ENCODE peak calls at places on chromosomes 4 and X, in five cellular contexts. One of them, this sample, is unnamed.

GRCh38 chr4:955931-956381 is 17.4 kb downstream of the DGKQ start:
- DNase-seq in stimulated activated CD8-positive, alpha-beta memory T cell treated with anti-CD3 and anti-CD28 coated beads, Interleukin-15, amount 100 ng/mL, for 1 hour: no peak
- DNase-seq in choroid plexus epithelial cell: no peak
- DNase-seq in activated T-helper 1 cell treated with Interleukin-2 at 50 U/mL for 16 hours: no peak
- DNase-seq in activated effector memory CD4-positive, alpha-beta T cell treated with anti-CD3 and anti-CD28 coated beads, Interleukin-2, amount 50 U/mL, for 16 hours: peak
- DNase-seq in this sample: no peak

GRCh38 chrX:153735274-153735673 is 10.6 kb downstream of the ABCD1 start:
- DNase-seq in stimulated activated CD8-positive, alpha-beta memory T cell treated with anti-CD3 and anti-CD28 coated beads, Interleukin-15, amount 100 ng/mL, for 1 hour: no peak
- DNase-seq in choroid plexus epithelial cell: peak
- DNase-seq in activated T-helper 1 cell treated with Interleukin-2 at 50 U/mL for 16 hours: no peak
- DNase-seq in activated effector memory CD4-positive, alpha-beta T cell treated with anti-CD3 and anti-CD28 coated beads, Interleukin-2, amount 50 U/mL, for 16 hours: no peak
- DNase-seq in this sample: no peak

GRCh38 chr4:136818811-136819210 is 713.5 kb downstream of the PCDH18 start:
- DNase-seq in stimulated activated CD8-positive, alpha-beta memory T cell treated with anti-CD3 and anti-CD28 coated beads, Interleukin-15, amount 100 ng/mL, for 1 hour: no peak
- DNase-seq in choroid plexus epithelial cell: peak
- DNase-seq in activated T-helper 1 cell treated with Interleukin-2 at 50 U/mL for 16 hours: no peak
- DNase-seq in activated effector memory CD4-positive, alpha-beta T cell treated with anti-CD3 and anti-CD28 coated beads, Interleukin-2, amount 50 U/mL, for 16 hours: no peak
- DNase-seq in this sample: no peak

GRCh38 chr4:140343303-140343702 is 30.1 kb upstream of the SCOC start:
- DNase-seq in stimulated activated CD8-positive, alpha-beta memory T cell treated with anti-CD3 and anti-CD28 coated beads, Interleukin-15, amount 100 ng/mL, for 1 hour: no peak
- DNase-seq in choroid plexus epithelial cell: peak
- DNase-seq in activated T-helper 1 cell treated with Interleukin-2 at 50 U/mL for 16 hours: no peak
- DNase-seq in activated effector memory CD4-positive, alpha-beta T cell treated with anti-CD3 and anti-CD28 coated beads, Interleukin-2, amount 50 U/mL, for 16 hours: no peak
- DNase-seq in this sample: no peak

GRCh38 chr4:7539659-7540058 is 104.9 kb upstream of the PSAPL1 start:
- DNase-seq in stimulated activated CD8-positive, alpha-beta memory T cell treated with anti-CD3 and anti-CD28 coated beads, Interleukin-15, amount 100 ng/mL, for 1 hour: no peak
- DNase-seq in choroid plexus epithelial cell: peak
- DNase-seq in activated T-helper 1 cell treated with Interleukin-2 at 50 U/mL for 16 hours: peak
- DNase-seq in activated effector memory CD4-positive, alpha-beta T cell treated with anti-CD3 and anti-CD28 coated beads, Interleukin-2, amount 50 U/mL, for 16 hours: peak
- DNase-seq in this sample: peak

GRCh38 chrX:85592980-85593379 is 213.5 kb upstream of the POF1B start:
- DNase-seq in stimulated activated CD8-positive, alpha-beta memory T cell treated with anti-CD3 and anti-CD28 coated beads, Interleukin-15, amount 100 ng/mL, for 1 hour: no peak
- DNase-seq in choroid plexus epithelial cell: no peak
- DNase-seq in activated T-helper 1 cell treated with Interleukin-2 at 50 U/mL for 16 hours: no peak
- DNase-seq in activated effector memory CD4-positive, alpha-beta T cell treated with anti-CD3 and anti-CD28 coated beads, Interleukin-2, amount 50 U/mL, for 16 hours: no peak
- DNase-seq in this sample: no peak

GRCh38 chrX:68980906-68981616 is 152.2 kb downstream of the EFNB1 start:
- DNase-seq in stimulated activated CD8-positive, alpha-beta memory T cell treated with anti-CD3 and anti-CD28 coated beads, Interleukin-15, amount 100 ng/mL, for 1 hour: no peak
- DNase-seq in choroid plexus epithelial cell: no peak
- DNase-seq in activated T-helper 1 cell treated with Interleukin-2 at 50 U/mL for 16 hours: no peak
- DNase-seq in activated effector memory CD4-positive, alpha-beta T cell treated with anti-CD3 and anti-CD28 coated beads, Interleukin-2, amount 50 U/mL, for 16 hours: no peak
- DNase-seq in this sample: no peak

GRCh38 chr4:164621886-164622521 is 131.9 kb upstream of the SMIM31 start:
- DNase-seq in stimulated activated CD8-positive, alpha-beta memory T cell treated with anti-CD3 and anti-CD28 coated beads, Interleukin-15, amount 100 ng/mL, for 1 hour: no peak
- DNase-seq in choroid plexus epithelial cell: no peak
- DNase-seq in activated T-helper 1 cell treated with Interleukin-2 at 50 U/mL for 16 hours: no peak
- DNase-seq in activated effector memory CD4-positive, alpha-beta T cell treated with anti-CD3 and anti-CD28 coated beads, Interleukin-2, amount 50 U/mL, for 16 hours: no peak
- DNase-seq in this sample: no peak

GRCh38 chr4:85431881-85432280 is 43.1 kb upstream of the ARHGAP24 start:
- DNase-seq in stimulated activated CD8-positive, alpha-beta memory T cell treated with anti-CD3 and anti-CD28 coated beads, Interleukin-15, amount 100 ng/mL, for 1 hour: no peak
- DNase-seq in choroid plexus epithelial cell: no peak
- DNase-seq in activated T-helper 1 cell treated with Interleukin-2 at 50 U/mL for 16 hours: no peak
- DNase-seq in activated effector memory CD4-positive, alpha-beta T cell treated with anti-CD3 and anti-CD28 coated beads, Interleukin-2, amount 50 U/mL, for 16 hours: no peak
- DNase-seq in this sample: no peak

GRCh38 chr4:165604181-165604580 is 225.4 kb downstream of the CPE start:
- DNase-seq in stimulated activated CD8-positive, alpha-beta memory T cell treated with anti-CD3 and anti-CD28 coated beads, Interleukin-15, amount 100 ng/mL, for 1 hour: no peak
- DNase-seq in choroid plexus epithelial cell: no peak
- DNase-seq in activated T-helper 1 cell treated with Interleukin-2 at 50 U/mL for 16 hours: no peak
- DNase-seq in activated effector memory CD4-positive, alpha-beta T cell treated with anti-CD3 and anti-CD28 coated beads, Interleukin-2, amount 50 U/mL, for 16 hours: no peak
- DNase-seq in this sample: no peak

GRCh38 chr4:139606600-139607301 is 50.7 kb upstream of the SETD7 start:
- DNase-seq in stimulated activated CD8-positive, alpha-beta memory T cell treated with anti-CD3 and anti-CD28 coated beads, Interleukin-15, amount 100 ng/mL, for 1 hour: no peak
- DNase-seq in choroid plexus epithelial cell: peak
- DNase-seq in activated T-helper 1 cell treated with Interleukin-2 at 50 U/mL for 16 hours: no peak
- DNase-seq in activated effector memory CD4-positive, alpha-beta T cell treated with anti-CD3 and anti-CD28 coated beads, Interleukin-2, amount 50 U/mL, for 16 hours: no peak
- DNase-seq in this sample: no peak

GRCh38 chr4:123599061-123599919 is 202.7 kb downstream of the SPRY1 start:
- DNase-seq in stimulated activated CD8-positive, alpha-beta memory T cell treated with anti-CD3 and anti-CD28 coated beads, Interleukin-15, amount 100 ng/mL, for 1 hour: no peak
- DNase-seq in choroid plexus epithelial cell: peak
- DNase-seq in activated T-helper 1 cell treated with Interleukin-2 at 50 U/mL for 16 hours: no peak
- DNase-seq in activated effector memory CD4-positive, alpha-beta T cell treated with anti-CD3 and anti-CD28 coated beads, Interleukin-2, amount 50 U/mL, for 16 hours: no peak
- DNase-seq in this sample: no peak

GRCh38 chrX:13014111-13015094 is 30.0 kb downstream of the FAM9C start:
- DNase-seq in stimulated activated CD8-positive, alpha-beta memory T cell treated with anti-CD3 and anti-CD28 coated beads, Interleukin-15, amount 100 ng/mL, for 1 hour: no peak
- DNase-seq in choroid plexus epithelial cell: peak
- DNase-seq in activated T-helper 1 cell treated with Interleukin-2 at 50 U/mL for 16 hours: no peak
- DNase-seq in activated effector memory CD4-positive, alpha-beta T cell treated with anti-CD3 and anti-CD28 coated beads, Interleukin-2, amount 50 U/mL, for 16 hours: no peak
- DNase-seq in this sample: no peak